ENCODE peak calls at places on chromosomes 6 and 20, in eight cellular contexts. One of them, this sample, is unnamed.

GRCh38 chr20:49717693-49718092 is 4.0 kb upstream of the B4GALT5 start:
- DNase-seq in caudate nucleus: no peak
- DNase-seq in IMR-90: peak; percentile 7
- DNase-seq in lung: no peak
- DNase-seq in GM23248: no peak
- DNase-seq in transverse colon: no peak
- DNase-seq in adrenal gland: no peak
- DNase-seq in CD4-positive, alpha-beta memory T cell: no peak
- DNase-seq in this sample: no peak

GRCh38 chr6:155224618-155225017 is 39.2 kb upstream of the CLDN20 start:
- DNase-seq in lung: no peak
- DNase-seq in adrenal gland: no peak
- DNase-seq in IMR-90: no peak
- DNase-seq in caudate nucleus: no peak
- DNase-seq in transverse colon: no peak
- DNase-seq in GM23248: peak; percentile 29
- DNase-seq in CD4-positive, alpha-beta memory T cell: no peak
- DNase-seq in this sample: no peak

GRCh38 chr6:19107468-19107867 is 720.3 kb downstream of the RNF144B start:
- DNase-seq in CD4-positive, alpha-beta memory T cell: no peak
- DNase-seq in caudate nucleus: no peak
- DNase-seq in adrenal gland: no peak
- DNase-seq in lung: no peak
- DNase-seq in IMR-90: no peak
- DNase-seq in transverse colon: no peak
- DNase-seq in GM23248: no peak
- DNase-seq in this sample: no peak

GRCh38 chr6:160790028-160790792 is 88.2 kb downstream of the PLG start:
- DNase-seq in lung: no peak
- DNase-seq in transverse colon: no peak
- DNase-seq in CD4-positive, alpha-beta memory T cell: no peak
- DNase-seq in adrenal gland: no peak
- DNase-seq in IMR-90: no peak
- DNase-seq in caudate nucleus: no peak
- DNase-seq in GM23248: peak; percentile 21
- DNase-seq in this sample: no peak

GRCh38 chr6:15207923-15208322 is 37.9 kb upstream of the JARID2 start:
- DNase-seq in transverse colon: no peak
- DNase-seq in CD4-positive, alpha-beta memory T cell: no peak
- DNase-seq in adrenal gland: no peak
- DNase-seq in GM23248: peak; percentile 70
- DNase-seq in caudate nucleus: no peak
- DNase-seq in lung: no peak
- DNase-seq in IMR-90: peak; percentile 50
- DNase-seq in this sample: no peak

GRCh38 chr6:22906091-22906549 is 336.8 kb downstream of the HDGFL1 start:
- DNase-seq in CD4-positive, alpha-beta memory T cell: no peak
- DNase-seq in caudate nucleus: no peak
- DNase-seq in adrenal gland: no peak
- DNase-seq in GM23248: peak; percentile 55
- DNase-seq in transverse colon: no peak
- DNase-seq in lung: no peak
- DNase-seq in IMR-90: no peak
- DNase-seq in this sample: no peak

GRCh38 chr20:62580733-62581132 is 61.6 kb upstream of the SLCO4A1 start:
- DNase-seq in caudate nucleus: no peak
- DNase-seq in IMR-90: no peak
- DNase-seq in adrenal gland: no peak
- DNase-seq in GM23248: no peak
- DNase-seq in transverse colon: no peak
- DNase-seq in CD4-positive, alpha-beta memory T cell: no peak
- DNase-seq in lung: no peak
- DNase-seq in this sample: no peak

GRCh38 chr20:17699931-17700351 is at the start of gene BANF2:
- DNase-seq in GM23248: no peak
- DNase-seq in adrenal gland: no peak
- DNase-seq in caudate nucleus: no peak
- DNase-seq in lung: no peak
- DNase-seq in IMR-90: no peak
- DNase-seq in transverse colon: peak; percentile 24
- DNase-seq in CD4-positive, alpha-beta memory T cell: no peak
- DNase-seq in this sample: no peak

GRCh38 chr6:33877982-33878381 is 74.2 kb upstream of the MLN start:
- DNase-seq in adrenal gland: no peak
- DNase-seq in transverse colon: no peak
- DNase-seq in caudate nucleus: no peak
- DNase-seq in IMR-90: no peak
- DNase-seq in GM23248: no peak
- DNase-seq in lung: no peak
- DNase-seq in CD4-positive, alpha-beta memory T cell: no peak
- DNase-seq in this sample: no peak

GRCh38 chr6:22421187-22421586 is 124.4 kb upstream of the PRL start:
- DNase-seq in transverse colon: no peak
- DNase-seq in GM23248: peak; percentile 32
- DNase-seq in IMR-90: no peak
- DNase-seq in lung: no peak
- DNase-seq in adrenal gland: no peak
- DNase-seq in caudate nucleus: no peak
- DNase-seq in CD4-positive, alpha-beta memory T cell: no peak
- DNase-seq in this sample: no peak

GRCh38 chr20:42308980-42309524 is 690.9 kb upstream of the CHD6 start:
- DNase-seq in adrenal gland: no peak
- DNase-seq in CD4-positive, alpha-beta memory T cell: no peak
- DNase-seq in transverse colon: no peak
- DNase-seq in caudate nucleus: no peak
- DNase-seq in lung: no peak
- DNase-seq in IMR-90: no peak
- DNase-seq in GM23248: no peak
- DNase-seq in this sample: no peak

GRCh38 chr6:147642458-147642857 is 134.0 kb downstream of the SAMD5 start:
- DNase-seq in caudate nucleus: no peak
- DNase-seq in IMR-90: peak; percentile 85
- DNase-seq in CD4-positive, alpha-beta memory T cell: no peak
- DNase-seq in transverse colon: peak; percentile 11
- DNase-seq in GM23248: peak; percentile 1
- DNase-seq in adrenal gland: no peak
- DNase-seq in lung: no peak
- DNase-seq in this sample: no peak

GRCh38 chr6:17280552-17281090 is 540 bp upstream of the RBM24 start:
- DNase-seq in IMR-90: no peak
- DNase-seq in GM23248: peak; percentile 61
- DNase-seq in transverse colon: peak; percentile 38
- DNase-seq in caudate nucleus: no peak
- DNase-seq in adrenal gland: no peak
- DNase-seq in CD4-positive, alpha-beta memory T cell: no peak
- DNase-seq in lung: peak; percentile 30
- DNase-seq in this sample: no peak

GRCh38 chr6:145235207-145235606 is 500.1 kb downstream of the EPM2A start:
- DNase-seq in lung: no peak
- DNase-seq in transverse colon: no peak
- DNase-seq in CD4-positive, alpha-beta memory T cell: no peak
- DNase-seq in GM23248: no peak
- DNase-seq in adrenal gland: no peak
- DNase-seq in caudate nucleus: no peak
- DNase-seq in IMR-90: peak; percentile 20
- DNase-seq in this sample: no peak

GRCh38 chr20:37986873-37987601 is 46.2 kb downstream of the TTI1 start:
- DNase-seq in transverse colon: peak; percentile 35
- DNase-seq in GM23248: peak; percentile 44
- DNase-seq in adrenal gland: peak; percentile 71
- DNase-seq in IMR-90: peak; percentile 6
- DNase-seq in CD4-positive, alpha-beta memory T cell: no peak
- DNase-seq in lung: peak; percentile 89
- DNase-seq in caudate nucleus: peak; percentile 16
- DNase-seq in this sample: no peak

GRCh38 chr6:148533309-148534107 is 190.9 kb downstream of the SASH1 start:
- DNase-seq in adrenal gland: no peak
- DNase-seq in caudate nucleus: no peak
- DNase-seq in transverse colon: no peak
- DNase-seq in IMR-90: no peak
- DNase-seq in GM23248: no peak
- DNase-seq in lung: no peak
- DNase-seq in CD4-positive, alpha-beta memory T cell: no peak
- DNase-seq in this sample: no peak

GRCh38 chr6:42165016-42165415 is 8.1 kb upstream of the GUCA1A start:
- DNase-seq in adrenal gland: no peak
- DNase-seq in transverse colon: no peak
- DNase-seq in lung: no peak
- DNase-seq in caudate nucleus: no peak
- DNase-seq in CD4-positive, alpha-beta memory T cell: no peak
- DNase-seq in IMR-90: peak; percentile 71
- DNase-seq in GM23248: peak; percentile 85
- DNase-seq in this sample: no peak

GRCh38 chr6:108168501-108168979 is 2.7 kb downstream of the NR2E1 start:
- DNase-seq in adrenal gland: no peak
- DNase-seq in IMR-90: no peak
- DNase-seq in lung: no peak
- DNase-seq in CD4-positive, alpha-beta memory T cell: no peak
- DNase-seq in transverse colon: peak; percentile 29
- DNase-seq in GM23248: peak; percentile 49
- DNase-seq in caudate nucleus: no peak
- DNase-seq in this sample: no peak

GRCh38 chr6:157981132-157981394 is 600 bp upstream of the SYNJ2 start:
- DNase-seq in caudate nucleus: no peak
- DNase-seq in IMR-90: no peak
- DNase-seq in adrenal gland: no peak
- DNase-seq in CD4-positive, alpha-beta memory T cell: no peak
- DNase-seq in lung: no peak
- DNase-seq in transverse colon: peak; percentile 45
- DNase-seq in GM23248: no peak
- DNase-seq in this sample: no peak

GRCh38 chr6:51147756-51148155 is 329.1 kb downstream of the TFAP2B start:
- DNase-seq in transverse colon: no peak
- DNase-seq in GM23248: no peak
- DNase-seq in IMR-90: no peak
- DNase-seq in adrenal gland: no peak
- DNase-seq in CD4-positive, alpha-beta memory T cell: no peak
- DNase-seq in lung: no peak
- DNase-seq in caudate nucleus: no peak
- DNase-seq in this sample: no peak

GRCh38 chr6:109807881-109808280 is 116.8 kb downstream of the FIG4 start:
- DNase-seq in CD4-positive, alpha-beta memory T cell: no peak
- DNase-seq in adrenal gland: no peak
- DNase-seq in transverse colon: no peak
- DNase-seq in caudate nucleus: no peak
- DNase-seq in lung: no peak
- DNase-seq in GM23248: no peak
- DNase-seq in IMR-90: no peak
- DNase-seq in this sample: no peak

GRCh38 chr6:161166176-161166575 is 107.7 kb downstream of the AGPAT4 start:
- DNase-seq in transverse colon: no peak
- DNase-seq in lung: no peak
- DNase-seq in GM23248: no peak
- DNase-seq in IMR-90: no peak
- DNase-seq in adrenal gland: no peak
- DNase-seq in caudate nucleus: no peak
- DNase-seq in CD4-positive, alpha-beta memory T cell: no peak
- DNase-seq in this sample: no peak

GRCh38 chr6:112122758-112123157 is 35.4 kb downstream of the FAM229B start:
- DNase-seq in adrenal gland: no peak
- DNase-seq in caudate nucleus: no peak
- DNase-seq in GM23248: no peak
- DNase-seq in transverse colon: no peak
- DNase-seq in IMR-90: no peak
- DNase-seq in CD4-positive, alpha-beta memory T cell: no peak
- DNase-seq in lung: no peak
- DNase-seq in this sample: no peak
- H3K27ac ChIP-seq in adrenal gland: no peak overlapping the region
- H3K27ac ChIP-seq in caudate nucleus: no peak overlapping the region
- H3K27ac ChIP-seq in GM23248: no peak overlapping the region
- H3K27ac ChIP-seq in transverse colon: no peak overlapping the region
- H3K27ac ChIP-seq in IMR-90: no peak overlapping the region
- H3K27ac ChIP-seq in CD4-positive, alpha-beta memory T cell: no peak overlapping the region
- H3K27ac ChIP-seq in lung: no peak overlapping the region
- H3K27ac ChIP-seq in this sample: no peak overlapping the region

GRCh38 chr20:51531712-51532456 is 10.6 kb downstream of the NFATC2 start:
- DNase-seq in IMR-90: no peak
- DNase-seq in adrenal gland: no peak
- DNase-seq in CD4-positive, alpha-beta memory T cell: no peak
- DNase-seq in transverse colon: no peak
- DNase-seq in caudate nucleus: no peak
- DNase-seq in lung: no peak
- DNase-seq in GM23248: no peak
- DNase-seq in this sample: no peak
- H3K27ac ChIP-seq in IMR-90: no peak overlapping the region
- H3K27ac ChIP-seq in adrenal gland: peak overlapping the region; percentile 84
- H3K27ac ChIP-seq in CD4-positive, alpha-beta memory T cell: peak overlapping the region; percentile 80
- H3K27ac ChIP-seq in transverse colon: peak overlapping the region; percentile 61
- H3K27ac ChIP-seq in caudate nucleus: peak overlapping the region; percentile 86
- H3K27ac ChIP-seq in lung: no peak overlapping the region
- H3K27ac ChIP-seq in GM23248: peak overlapping the region; percentile 52
- H3K27ac ChIP-seq in this sample: peak overlapping the region; percentile 72

DNA sequence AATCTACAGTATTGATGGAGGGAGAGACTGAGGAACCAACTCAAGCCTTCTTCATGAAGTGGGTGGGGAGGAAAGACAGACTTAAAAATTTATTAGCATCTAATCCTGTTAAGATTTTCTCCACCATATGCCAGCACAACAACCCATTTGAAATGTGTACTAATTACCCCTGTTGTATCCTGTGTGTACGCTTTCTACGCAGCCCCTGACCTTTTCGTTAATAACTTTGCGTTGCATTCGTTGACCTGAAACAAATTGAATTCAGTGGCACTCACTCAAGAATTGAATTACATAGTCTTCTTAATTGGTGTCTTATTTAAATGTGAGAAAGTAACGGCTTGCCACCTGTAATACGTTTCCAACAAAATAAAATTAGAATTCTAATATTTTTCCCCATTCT is 113.9 kb downstream of the LINC00237 start:
- DNase-seq in lung: no peak
- DNase-seq in GM23248: no peak
- DNase-seq in adrenal gland: no peak
- DNase-seq in CD4-positive, alpha-beta memory T cell: no peak
- DNase-seq in transverse colon: no peak
- DNase-seq in caudate nucleus: no peak
- DNase-seq in IMR-90: no peak
- DNase-seq in this sample: no peak
- H3K27ac ChIP-seq in lung: no peak overlapping the region
- H3K27ac ChIP-seq in GM23248: no peak overlapping the region
- H3K27ac ChIP-seq in adrenal gland: no peak overlapping the region
- H3K27ac ChIP-seq in CD4-positive, alpha-beta memory T cell: no peak overlapping the region
- H3K27ac ChIP-seq in transverse colon: no peak overlapping the region
- H3K27ac ChIP-seq in caudate nucleus: no peak overlapping the region
- H3K27ac ChIP-seq in IMR-90: no peak overlapping the region
- H3K27ac ChIP-seq in this sample: no peak overlapping the region

DNA sequence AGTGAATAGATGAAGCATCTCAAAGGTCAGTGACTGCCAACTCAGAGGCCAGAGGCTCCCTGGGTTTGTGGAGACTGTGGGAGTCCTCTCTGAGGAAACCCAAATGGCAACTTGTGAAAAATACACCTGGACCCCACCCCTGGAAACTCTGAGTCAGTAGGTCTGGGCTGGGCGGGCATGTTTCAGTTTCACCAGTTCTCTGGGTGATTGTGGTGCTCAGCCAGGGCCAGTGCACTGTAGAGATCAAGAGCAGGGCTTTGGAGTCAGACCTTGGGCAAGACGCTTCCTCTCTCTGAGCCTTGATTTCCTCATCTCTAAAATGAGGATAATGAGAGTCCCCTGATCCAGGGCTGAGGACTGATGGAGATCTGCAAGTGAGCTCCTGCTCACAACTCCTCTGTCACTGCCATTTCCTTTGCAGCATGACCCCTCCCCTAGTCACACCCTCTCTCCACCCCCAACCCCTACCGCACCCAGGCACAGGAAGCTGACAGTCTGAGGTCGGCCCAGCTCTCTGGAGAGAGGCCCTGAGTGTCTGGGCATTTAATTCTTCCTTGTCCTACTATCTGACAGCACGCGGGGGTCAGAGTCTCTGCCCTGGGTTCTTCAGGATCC is 5.1 kb downstream of the DEF6 start:
- DNase-seq in GM23248: peak; percentile 8
- DNase-seq in transverse colon: peak; percentile 82
- DNase-seq in lung: peak; percentile 57
- DNase-seq in caudate nucleus: no peak
- DNase-seq in IMR-90: peak; percentile 9
- DNase-seq in adrenal gland: peak; percentile 44
- DNase-seq in CD4-positive, alpha-beta memory T cell: peak; percentile 97
- DNase-seq in this sample: peak; percentile 84
- H3K27ac ChIP-seq in GM23248: no peak overlapping the region
- H3K27ac ChIP-seq in transverse colon: peak overlapping the region; percentile 74
- H3K27ac ChIP-seq in lung: peak overlapping the region; percentile 40
- H3K27ac ChIP-seq in caudate nucleus: no peak overlapping the region
- H3K27ac ChIP-seq in IMR-90: no peak overlapping the region
- H3K27ac ChIP-seq in adrenal gland: peak overlapping the region; percentile 36
- H3K27ac ChIP-seq in CD4-positive, alpha-beta memory T cell: peak overlapping the region; percentile 88
- H3K27ac ChIP-seq in this sample: peak overlapping the region; percentile 88

This sample was measured in CD4-positive, alpha-beta T cell.